ENCODE peak calls at places on chromosomes 4 and X, in eight cellular contexts. D is Calu3, R is Right ventricle myocardium superior, M is NCI-H2171, Z is nephron progenitor cell, W is neuronal stem cell, P is LoVo, L is NCI-H1092 treated with DMSO at 0.1 percent for 48 hours. X is an unnamed sample.
A peak's percentile ranks its signal among the peaks of the same experiment; 100 is the strongest.

GRCh38 chrX:10677490-10677889 is 57.1 kb upstream of the MID1 start:
- DNase-seq in R (peak; percentile 44), M (peak; percentile 17), W (no peak), Z (peak; percentile 49), D (no peak), L (peak; percentile 67), P (no peak), X (peak; percentile 11)

GRCh38 chr4:26140150-26140898 is 180.5 kb upstream of the RBPJ start:
- DNase-seq in Z (no peak), L (no peak), W (no peak), R (no peak), M (no peak), D (no peak), P (peak; percentile 26), X (no peak)

GRCh38 chrX:129161108-129161507 is 362.2 kb downstream of the SMARCA1 start:
- DNase-seq in R (no peak), P (no peak), M (no peak), L (no peak), D (no peak), W (no peak), Z (no peak), X (no peak)

GRCh38 chrX:3666975-3667374 is 46.5 kb downstream of the PRKX start:
- DNase-seq in L (no peak), D (no peak), Z (no peak), R (no peak), M (no peak), P (no peak), W (no peak), X (no peak)

GRCh38 chr4:151195801-151196200 is 81.2 kb upstream of the PRSS48 start:
- DNase-seq in W (no peak), R (no peak), Z (no peak), L (no peak), P (peak; percentile 78), M (no peak), D (peak; percentile 50), X (no peak)

GRCh38 chr4:59222231-59222630 is 1977.9 kb upstream of the ADGRL3 start:
- DNase-seq in Z (no peak), R (no peak), P (no peak), W (no peak), M (no peak), L (no peak), D (no peak), X (no peak)

GRCh38 chr4:2072971-2073807 is 14.1 kb downstream of the NAT8L start:
- DNase-seq in R (no peak), M (no peak), P (no peak), Z (no peak), L (no peak), D (no peak), W (no peak), X (no peak)

GRCh38 chr4:85696661-85697060 is 221.7 kb downstream of the ARHGAP24 start:
- DNase-seq in P (no peak), D (no peak), R (no peak), M (no peak), Z (no peak), W (no peak), L (no peak), X (no peak)

GRCh38 chr4:21447320-21448055 is 501.1 kb downstream of the KCNIP4 start:
- DNase-seq in D (peak; percentile 16), M (no peak), Z (no peak), W (no peak), R (no peak), L (no peak), P (no peak), X (no peak)

GRCh38 chrX:71578253-71579135 is at the start of gene GCNA:
- DNase-seq in M (no peak), R (no peak), L (no peak), Z (no peak), P (no peak), W (no peak), D (no peak), X (no peak)

GRCh38 chr4:48968814-48969213 is 17.3 kb upstream of the CWH43 start:
- DNase-seq in L (no peak), R (no peak), Z (no peak), P (no peak), W (no peak), M (no peak), D (no peak), X (no peak)